ENCODE peak calls at places on chromosomes 3 and 15, in eight cellular contexts. E, C, V, X, R, O, A and G are unnamed samples.

GRCh38 chr3:136075218-136075808 is 109.8 kb downstream of the PPP2R3A start:
- DNase-seq in X (peak; percentile 74), C (peak; percentile 77), A (peak; percentile 64), V (peak; percentile 56), E (no peak), O (peak; percentile 52), R (peak; percentile 68), G (no peak)

GRCh38 chr3:72336821-72337479 is 511.3 kb downstream of the SHQ1 start:
- DNase-seq in R (no peak), A (no peak), E (no peak), O (peak; percentile 61), C (peak; percentile 91), V (no peak), X (peak; percentile 28), G (no peak)

GRCh38 chr3:38283810-38284775 is 2.0 kb downstream of the SLC22A14 start:
- DNase-seq in X (no peak), O (peak; percentile 86), E (no peak), C (no peak), A (no peak), V (no peak), R (no peak), G (no peak)

GRCh38 chr3:99955773-99956562 is 138.3 kb downstream of the CMSS1 start:
- DNase-seq in V (no peak), R (no peak), O (no peak), X (no peak), C (no peak), E (no peak), A (no peak), G (no peak)

GRCh38 chr3:123980539-123980938 is 11.4 kb downstream of the ROPN1 start:
- DNase-seq in V (no peak), R (no peak), A (no peak), O (no peak), X (no peak), E (no peak), C (no peak), G (no peak)

GRCh38 chr3:128784228-128784627 is 58.2 kb downstream of the RAB7A start:
- DNase-seq in A (no peak), R (peak; percentile 38), C (no peak), E (no peak), O (no peak), X (peak; percentile 46), V (peak; percentile 78), G (no peak)

GRCh38 chr15:58111718-58112104 is 26.5 kb upstream of the AQP9 start:
- DNase-seq in O (no peak), R (no peak), C (no peak), E (no peak), X (no peak), A (no peak), V (no peak), G (no peak)

GRCh38 chr3:54040476-54040875 is 81.9 kb upstream of the CACNA2D3 start:
- DNase-seq in O (no peak), C (no peak), E (no peak), R (no peak), X (no peak), V (no peak), A (no peak), G (no peak)